ENCODE peak calls at places on chromosomes 6 and 20, in nine cellular contexts. F is RWPE1, D is D721Med, K is transverse colon, B is ovary, Z is endodermal cell, W is GM13977, P is AG04450, I is GM06990. G is an unnamed sample.

GRCh38 chr6:129866256-129866655 is 5.1 kb upstream of the TMEM244 start:
- DNase-seq in B (no peak), I (no peak), D (no peak), P (no peak), F (no peak), K (no peak), W (no peak), Z (no peak), G (no peak)

GRCh38 chr6:34934516-34934915 is 45.5 kb downstream of the ANKS1A start:
- DNase-seq in P (no peak), B (peak; percentile 96), F (peak; percentile 16), D (no peak), K (peak; percentile 58), W (no peak), I (no peak), Z (no peak), G (no peak)

GRCh38 chr6:44247338-44248302 is 719 bp downstream of the HSP90AB1 start:
- DNase-seq in Z (peak; percentile 70), W (no peak), B (peak; percentile 63), F (no peak), P (no peak), I (peak; percentile 81), K (peak; percentile 78), D (no peak), G (peak; percentile 70)

GRCh38 chr20:4427936-4428581 is 293.6 kb upstream of the PRND start:
- DNase-seq in D (no peak), Z (no peak), K (no peak), I (no peak), W (no peak), F (no peak), B (no peak), P (no peak), G (no peak)

GRCh38 chr6:7893342-7893741 is 17.2 kb downstream of the TXNDC5 start:
- DNase-seq in Z (no peak), K (no peak), P (no peak), F (no peak), W (no peak), B (no peak), D (no peak), I (no peak), G (no peak)

GRCh38 chr20:43205699-43206098 is 16.0 kb upstream of the PTPRT start:
- DNase-seq in B (no peak), F (no peak), I (no peak), W (no peak), Z (no peak), K (no peak), P (no peak), D (no peak), G (no peak)

GRCh38 chr6:39823187-39823815 is 31.1 kb downstream of the DAAM2 start:
- DNase-seq in B (peak; percentile 56), K (peak; percentile 43), D (no peak), W (no peak), Z (no peak), F (no peak), I (no peak), P (no peak), G (no peak)

GRCh38 chr6:170288091-170288631 is 2.7 kb downstream of the DLL1 start:
- DNase-seq in F (no peak), B (no peak), P (no peak), Z (peak; percentile 59), I (no peak), K (no peak), D (no peak), W (no peak), G (peak; percentile 23)

GRCh38 chr6:14857501-14857900 is 388.4 kb upstream of the JARID2 start:
- DNase-seq in B (no peak), Z (no peak), I (no peak), F (no peak), P (no peak), W (peak; percentile 30), D (no peak), K (peak; percentile 24), G (no peak)

GRCh38 chr6:8243462-8243861 is 141.1 kb upstream of the EEF1E1 start:
- DNase-seq in Z (no peak), W (no peak), F (no peak), B (no peak), D (no peak), I (no peak), P (no peak), K (no peak), G (peak; percentile 60)

GRCh38 chr20:58700121-58700780 is 7.7 kb downstream of the NPEPL1 start:
- DNase-seq in Z (peak; percentile 35), I (no peak), D (no peak), P (peak; percentile 6), B (no peak), F (no peak), K (peak; percentile 4), W (no peak), G (no peak)

GRCh38 chr20:1041845-1042390 is 39.8 kb upstream of the RSPO4 start:
- DNase-seq in I (no peak), W (no peak), D (no peak), F (no peak), B (no peak), K (no peak), P (no peak), Z (no peak), G (no peak)

GRCh38 chr6:130937942-130938604 is 110.9 kb downstream of the SMLR1 start:
- DNase-seq in I (no peak), D (no peak), Z (no peak), F (peak; percentile 1), P (no peak), B (no peak), K (no peak), W (no peak), G (no peak)

GRCh38 chr20:39105551-39105950 is 143.4 kb downstream of the DHX35 start:
- DNase-seq in F (no peak), D (no peak), Z (no peak), K (no peak), P (no peak), I (no peak), W (no peak), B (no peak), G (no peak)
- TF ChIP-seq CTCF in F (no peak), D (no peak), Z (peak; percentile 44), K (no peak), P (no peak), I (peak; percentile 12), W (peak; percentile 5), B (no peak), G (peak; percentile 29)

DNA sequence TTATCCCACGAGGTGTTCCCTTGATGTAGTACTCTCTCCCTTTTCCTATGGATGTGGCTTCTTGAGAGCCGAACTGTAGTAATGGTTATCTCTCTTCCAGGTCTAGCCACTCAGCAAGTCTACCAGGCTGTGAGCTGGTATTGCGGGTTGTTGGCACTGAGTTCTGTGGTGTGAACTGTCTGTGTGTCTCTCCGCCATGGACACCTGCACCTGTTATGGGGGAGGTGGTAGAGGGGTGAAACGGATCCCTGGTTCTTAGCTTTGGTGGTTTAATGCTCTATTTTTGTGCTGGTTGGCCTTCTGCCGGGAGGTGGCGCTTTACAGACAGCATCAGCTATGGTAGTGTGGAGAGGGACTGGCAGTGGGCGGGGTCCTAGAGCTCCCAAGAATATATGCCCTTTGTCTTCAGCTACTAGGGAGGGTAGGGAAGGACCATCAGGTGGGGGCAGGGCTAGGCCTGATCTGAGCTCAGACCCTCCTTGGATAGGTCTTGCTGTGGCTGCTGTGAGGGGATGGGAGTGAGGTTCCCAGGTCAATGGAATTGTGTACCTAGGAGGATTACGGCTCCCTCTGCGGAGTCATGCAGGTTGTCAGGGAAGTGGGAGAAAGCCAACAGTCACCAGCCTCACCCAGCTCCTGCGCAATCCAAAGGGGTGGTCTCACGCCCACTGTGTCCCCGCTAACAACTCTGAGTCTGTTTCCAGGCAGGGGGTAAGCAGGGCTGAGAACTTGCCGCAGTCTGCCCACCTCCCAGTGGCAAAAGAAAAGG is 154.2 kb downstream of the CCDC170 start:
- DNase-seq in Z (peak; percentile 96), W (no peak), B (no peak), F (no peak), D (no peak), I (no peak), P (no peak), K (no peak), G (peak; percentile 39)
- TF ChIP-seq CTCF in Z (peak; percentile 76), W (peak; percentile 30), B (no peak), F (no peak), D (peak; percentile 46), I (peak; percentile 62), P (peak; percentile 10), K (no peak), G (no peak)

DNA sequence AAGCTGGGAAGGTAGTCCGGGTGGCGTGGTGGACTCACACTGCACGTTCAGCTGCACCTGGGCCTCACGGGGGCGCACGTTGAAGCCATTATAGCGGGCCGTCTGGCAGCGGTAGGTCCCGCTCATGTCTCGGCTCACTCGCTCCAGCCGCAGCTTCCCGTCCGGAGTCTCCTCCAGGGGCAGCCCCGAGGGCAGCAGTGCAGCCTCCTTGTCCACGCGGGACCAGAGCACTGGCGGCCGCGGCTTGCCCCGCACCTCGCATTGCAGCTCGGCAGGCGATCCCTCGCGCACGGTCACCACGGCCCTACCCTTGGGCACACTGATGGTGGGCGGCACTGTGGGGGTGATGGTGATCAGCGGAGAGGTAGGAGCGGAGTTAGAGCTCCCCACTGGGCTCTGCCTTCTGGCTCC is 47.6 kb downstream of the MDGA1 start:
- DNase-seq in B (no peak), Z (peak; percentile 93), D (no peak), F (no peak), I (no peak), W (peak; percentile 64), K (no peak), P (no peak), G (no peak)
- TF ChIP-seq CTCF in B (no peak), Z (peak; percentile 81), D (no peak), F (no peak), I (peak; percentile 14), W (peak; percentile 42), K (no peak), P (no peak), G (no peak)

DNA sequence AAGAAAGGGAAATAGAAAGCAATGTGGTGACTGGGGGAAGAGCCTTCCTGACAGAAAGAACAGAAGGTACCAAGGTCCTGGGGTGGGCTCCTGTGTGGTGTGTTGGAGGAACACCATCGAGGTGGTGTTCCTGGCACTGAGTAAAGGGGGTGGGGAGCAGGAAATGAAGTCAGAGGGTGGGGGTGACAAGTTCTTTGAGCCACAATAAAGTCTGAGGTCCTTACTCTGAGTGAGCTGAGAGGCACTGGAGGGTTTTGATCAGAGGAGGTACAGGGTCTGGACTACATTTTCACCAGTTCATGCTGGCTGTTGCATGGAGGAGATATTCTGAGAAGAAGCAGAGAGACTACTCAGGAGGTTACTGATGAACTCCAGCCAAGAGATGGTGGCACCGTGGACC is 198.2 kb downstream of the GMPR start:
- DNase-seq in K (peak; percentile 15), F (no peak), W (no peak), Z (no peak), I (no peak), B (no peak), P (no peak), D (no peak), G (no peak)
- TF ChIP-seq CTCF in K (no peak), F (no peak), W (no peak), Z (no peak), I (no peak), B (no peak), P (no peak), D (no peak), G (no peak)